ENCODE peak calls at places on chromosomes 5 and 9, in nine cellular contexts. B is lower leg skin, Z is cardiac fibroblast, G is GM06990, H is choroid plexus epithelial cell, O is WTC11, S is fibroblast of mammary gland, F is uterus, D is AG10803. A is an unnamed sample.

GRCh38 chr9:97845130-97845529 is 7.9 kb upstream of the FOXE1 start:
- DNase-seq in B (no peak), Z (peak), G (no peak), H (peak), O (no peak), S (peak), F (no peak), D (peak), A (no peak)

GRCh38 chr5:145825751-145826180 is 9.4 kb downstream of the PRELID2 start:
- DNase-seq in B (no peak), Z (peak), G (no peak), H (peak), O (no peak), S (peak), F (no peak), D (peak), A (peak)

GRCh38 chr9:124477211-124478013 is 27.2 kb downstream of the ADGRD2 start:
- DNase-seq in B (no peak), Z (no peak), G (no peak), H (no peak), O (no peak), S (no peak), F (no peak), D (no peak), A (no peak)

GRCh38 chr9:89478821-89479668 is 18.9 kb downstream of the SEMA4D start:
- DNase-seq in B (no peak), Z (no peak), G (no peak), H (no peak), O (no peak), S (no peak), F (no peak), D (no peak), A (no peak)

GRCh38 chr5:124277767-124278536 is 468.5 kb downstream of the ZNF608 start:
- DNase-seq in B (no peak), Z (no peak), G (no peak), H (no peak), O (no peak), S (no peak), F (no peak), D (no peak), A (no peak)

GRCh38 chr5:81171769-81172168 is 61.4 kb upstream of the CKMT2 start:
- DNase-seq in B (no peak), Z (no peak), G (no peak), H (no peak), O (no peak), S (no peak), F (no peak), D (no peak), A (no peak)

GRCh38 chr5:110769282-110769681 is 30.5 kb downstream of the SLC25A46 start:
- DNase-seq in B (peak), Z (peak), G (no peak), H (peak), O (no peak), S (peak), F (peak), D (peak), A (no peak)

GRCh38 chr9:104386425-104387069 is 117.5 kb upstream of the OR13F1 start:
- DNase-seq in B (no peak), Z (peak), G (no peak), H (peak), O (no peak), S (peak), F (no peak), D (peak), A (peak)

GRCh38 chr5:14204785-14205321 is 61.7 kb downstream of the TRIO start:
- DNase-seq in B (peak), Z (peak), G (no peak), H (peak), O (no peak), S (peak), F (peak), D (peak), A (no peak)

GRCh38 chr5:17290620-17290974 is 73.2 kb downstream of the BASP1 start:
- DNase-seq in B (no peak), Z (no peak), G (no peak), H (no peak), O (no peak), S (no peak), F (no peak), D (no peak), A (no peak)

GRCh38 chr9:129458155-129458661 is 162.7 kb downstream of the C9orf50 start:
- DNase-seq in B (no peak), Z (no peak), G (peak), H (peak), O (no peak), S (no peak), F (no peak), D (no peak), A (no peak)

GRCh38 chr5:99019254-99019653 is 90.4 kb upstream of the CHD1 start:
- DNase-seq in B (no peak), Z (peak), G (no peak), H (peak), O (no peak), S (peak), F (peak), D (peak), A (no peak)

GRCh38 chr5:68149189-68149588 is 66.4 kb upstream of the PIK3R1 start:
- DNase-seq in B (no peak), Z (peak), G (no peak), H (peak), O (no peak), S (peak), F (no peak), D (peak), A (no peak)

GRCh38 chr9:97510797-97511761 is 9.6 kb downstream of the TMOD1 start:
- DNase-seq in B (no peak), Z (no peak), G (peak), H (peak), O (no peak), S (peak), F (peak), D (peak), A (peak)

GRCh38 chr9:75378036-75378435 is 289.7 kb downstream of the OSTF1 start:
- DNase-seq in B (peak), Z (no peak), G (no peak), H (peak), O (no peak), S (peak), F (peak), D (no peak), A (no peak)

GRCh38 chr9:79233542-79233941 is 338.2 kb upstream of the TLE4 start:
- DNase-seq in B (no peak), Z (peak), G (no peak), H (peak), O (peak), S (peak), F (no peak), D (peak), A (peak)

GRCh38 chr9:114110180-114110579 is 11.1 kb upstream of the KIF12 start:
- DNase-seq in B (no peak), Z (peak), G (no peak), H (peak), O (no peak), S (peak), F (no peak), D (peak), A (no peak)

GRCh38 chr5:141814064-141814982 is 63.9 kb downstream of the PCDH1 start:
- DNase-seq in B (no peak), Z (peak), G (no peak), H (peak), O (peak), S (peak), F (peak), D (no peak), A (peak)

GRCh38 chr5:171484460-171484899 is 65.0 kb downstream of the FGF18 start:
- DNase-seq in B (no peak), Z (peak), G (no peak), H (peak), O (peak), S (peak), F (peak), D (peak), A (peak)

GRCh38 chr9:24436761-24437160 is 108.9 kb downstream of the IZUMO3 start:
- DNase-seq in B (no peak), Z (no peak), G (no peak), H (no peak), O (no peak), S (no peak), F (no peak), D (no peak), A (no peak)

GRCh38 chr5:125480901-125481300 is 734.5 kb upstream of the ZNF608 start:
- DNase-seq in B (no peak), Z (no peak), G (no peak), H (no peak), O (no peak), S (peak), F (no peak), D (peak), A (no peak)

GRCh38 chr5:159902444-159903121 is 13.7 kb upstream of the ADRA1B start:
- DNase-seq in B (no peak), Z (peak), G (no peak), H (peak), O (no peak), S (peak), F (no peak), D (no peak), A (no peak)

GRCh38 chr5:64384761-64385160 is 121.1 kb upstream of the RGS7BP start:
- DNase-seq in B (no peak), Z (peak), G (no peak), H (peak), O (peak), S (peak), F (no peak), D (no peak), A (peak)

GRCh38 chr5:88401671-88402070 is 133.0 kb upstream of the TMEM161B start:
- DNase-seq in B (no peak), Z (no peak), G (no peak), H (no peak), O (no peak), S (no peak), F (no peak), D (no peak), A (no peak)

GRCh38 chr5:126918624-126918957 is 111.8 kb downstream of the MARCHF3 start:
- DNase-seq in B (no peak), Z (no peak), G (no peak), H (no peak), O (no peak), S (peak), F (no peak), D (no peak), A (no peak)

GRCh38 chr9:72614057-72614456 is 92.6 kb downstream of the TMC1 start:
- DNase-seq in B (no peak), Z (no peak), G (no peak), H (no peak), O (no peak), S (peak), F (no peak), D (no peak), A (no peak)

GRCh38 chr5:4225741-4226140 is 630.1 kb downstream of the IRX1 start:
- DNase-seq in B (no peak), Z (no peak), G (no peak), H (no peak), O (no peak), S (no peak), F (no peak), D (no peak), A (no peak)

GRCh38 chr5:80487829-80488708 is at the start of gene FAM151B:
- DNase-seq in B (peak), Z (peak), G (peak), H (peak), O (peak), S (peak), F (peak), D (peak), A (peak)

GRCh38 chr9:32635362-32635761 is at the start of gene TAF1L:
- DNase-seq in B (no peak), Z (no peak), G (no peak), H (no peak), O (no peak), S (no peak), F (no peak), D (no peak), A (no peak)

GRCh38 chr5:134273642-134274361 is 47.9 kb upstream of the PPP2CA start:
- DNase-seq in B (no peak), Z (no peak), G (no peak), H (no peak), O (no peak), S (no peak), F (no peak), D (no peak), A (no peak)

GRCh38 chr5:181223041-181223728 is at the start of gene TRIM41:
- DNase-seq in B (peak), Z (peak), G (peak), H (peak), O (peak), S (peak), F (peak), D (peak), A (peak)

GRCh38 chr5:103393131-103393754 is 134.7 kb downstream of the MACIR start:
- DNase-seq in B (peak), Z (peak), G (no peak), H (peak), O (no peak), S (peak), F (no peak), D (peak), A (no peak)

GRCh38 chr9:129666575-129666974 is 1.1 kb downstream of the PRRX2 start:
- DNase-seq in B (no peak), Z (no peak), G (no peak), H (no peak), O (no peak), S (no peak), F (no peak), D (no peak), A (no peak)

DNA sequence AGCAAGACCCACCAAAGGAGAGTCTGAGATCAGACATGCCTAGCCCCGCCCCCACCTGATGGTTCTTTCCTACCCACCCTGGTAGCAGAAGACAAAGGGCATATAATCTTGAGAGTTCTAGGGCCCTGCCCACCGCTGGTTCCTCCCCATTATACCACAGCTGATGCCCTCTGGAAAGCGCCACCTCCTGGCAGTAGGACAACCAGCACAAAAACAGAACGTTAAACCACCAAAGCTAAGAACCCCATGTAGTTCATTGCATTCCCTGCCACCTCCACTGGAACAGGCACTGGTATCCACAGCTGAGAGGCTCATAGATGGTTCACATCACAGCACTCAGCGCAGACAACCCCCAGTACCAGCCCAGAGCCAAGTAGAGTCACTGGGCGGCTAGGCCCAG is 81.2 kb upstream of the TRPC7 start:
- DNase-seq in B (no peak), Z (no peak), G (no peak), H (no peak), O (no peak), S (no peak), F (no peak), D (no peak), A (no peak)
- TF ChIP-seq CTCF in B (no peak), Z (no peak), G (no peak), H (no peak), O (no peak), S (no peak), F (no peak), D (no peak), A (no peak)

GRCh38 chr5:59745422-59745863 is 148.1 kb downstream of the PDE4D start:
- DNase-seq in B (peak), Z (peak), G (no peak), H (peak), O (no peak), S (peak), F (peak), D (peak), A (no peak)

GRCh38 chr5:59744531-59744992 is 149.0 kb downstream of the PDE4D start:
- DNase-seq in B (no peak), Z (peak), G (no peak), H (peak), O (no peak), S (peak), F (no peak), D (peak), A (no peak)

GRCh38 chr5:59741599-59741998 is 151.9 kb downstream of the PDE4D start:
- DNase-seq in B (no peak), Z (no peak), G (no peak), H (no peak), O (no peak), S (no peak), F (no peak), D (no peak), A (no peak)

GRCh38 chr5:59749782-59750520 is 143.6 kb downstream of the PDE4D start:
- DNase-seq in B (no peak), Z (no peak), G (no peak), H (peak), O (no peak), S (no peak), F (no peak), D (peak), A (no peak)

DNA sequence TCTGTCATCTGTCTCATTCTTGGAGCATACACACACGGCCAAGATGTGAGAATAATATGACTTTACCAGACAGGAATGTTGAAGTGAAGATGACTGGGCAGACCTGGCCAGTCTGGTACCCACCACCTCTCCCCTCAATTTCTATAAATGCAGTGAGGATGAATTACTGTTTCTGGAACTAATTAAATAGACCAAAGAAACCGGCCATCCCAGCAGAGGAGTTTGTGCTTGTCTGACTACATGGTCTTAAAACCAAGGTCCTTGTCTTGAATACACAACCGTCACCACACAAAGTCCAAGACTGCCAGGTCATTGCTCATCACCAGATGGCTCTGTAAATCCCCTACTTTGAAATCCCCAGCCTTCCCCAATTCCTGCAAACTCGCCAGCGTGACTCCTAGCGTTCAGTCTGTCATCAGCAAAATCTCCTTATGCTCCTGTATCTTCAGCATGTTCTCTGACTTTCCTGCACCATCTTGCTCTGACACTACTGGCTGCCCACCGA is 147.2 kb downstream of the PDE4D start:
- DNase-seq in B (no peak), Z (peak), G (no peak), H (peak), O (no peak), S (peak), F (no peak), D (peak), A (no peak)
- TF ChIP-seq CTCF in B (no peak), Z (no peak), G (no peak), H (no peak), O (no peak), S (peak), F (no peak), D (peak), A (no peak)

DNA sequence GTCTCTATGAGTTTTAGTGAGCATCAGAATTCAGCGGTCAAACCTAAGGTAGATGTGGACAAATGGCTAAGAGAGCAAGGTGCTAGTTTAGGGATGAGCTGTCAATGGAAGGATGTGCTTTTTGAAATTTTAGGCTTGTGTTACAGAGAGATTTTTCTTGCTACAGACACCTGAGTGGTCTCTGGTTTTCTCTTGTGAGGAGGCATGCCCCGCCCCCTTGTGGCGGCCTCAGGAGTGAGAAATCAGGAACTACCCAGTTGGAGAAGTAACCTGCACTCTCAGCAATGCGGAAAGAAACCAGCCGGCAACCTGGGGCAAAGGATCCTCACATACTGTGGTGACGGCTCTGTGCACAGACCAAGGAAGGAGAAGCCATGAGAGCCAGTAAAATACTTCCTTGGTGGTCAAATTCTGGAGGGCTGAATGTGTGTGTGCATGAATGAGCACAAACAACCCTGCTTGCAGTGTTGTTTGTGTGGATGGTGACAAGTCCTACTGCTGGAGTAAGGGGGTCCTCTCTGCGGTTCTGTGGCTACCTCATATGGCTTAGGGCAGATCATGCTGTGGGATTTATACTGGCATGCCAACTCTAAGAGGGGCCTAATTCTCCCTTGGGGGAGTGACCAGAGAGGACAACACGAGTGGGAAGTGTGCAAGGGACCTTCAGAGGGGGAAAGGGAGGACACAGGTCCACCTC is 16.7 kb upstream of the HSD17B4 start:
- DNase-seq in B (no peak), Z (peak), G (peak), H (peak), O (peak), S (peak), F (peak), D (peak), A (peak)
- TF ChIP-seq CTCF in B (no peak), Z (peak), G (peak), H (peak), O (peak), S (peak), F (no peak), D (peak), A (peak)

GRCh38 chr9:121781701-121782464 is 130.4 kb downstream of the DAB2IP start:
- DNase-seq in B (no peak), Z (no peak), G (no peak), H (no peak), O (no peak), S (no peak), F (no peak), D (no peak), A (no peak)

GRCh38 chr9:121781143-121781542 is 129.7 kb downstream of the DAB2IP start:
- DNase-seq in B (no peak), Z (no peak), G (no peak), H (no peak), O (no peak), S (no peak), F (no peak), D (no peak), A (no peak)

GRCh38 chr9:121779381-121780117 is 128.1 kb downstream of the DAB2IP start:
- DNase-seq in B (no peak), Z (peak), G (no peak), H (peak), O (no peak), S (peak), F (peak), D (no peak), A (no peak)

GRCh38 chr9:121780177-121780576 is 128.7 kb downstream of the DAB2IP start:
- DNase-seq in B (no peak), Z (no peak), G (no peak), H (no peak), O (no peak), S (no peak), F (peak), D (no peak), A (no peak)

DNA sequence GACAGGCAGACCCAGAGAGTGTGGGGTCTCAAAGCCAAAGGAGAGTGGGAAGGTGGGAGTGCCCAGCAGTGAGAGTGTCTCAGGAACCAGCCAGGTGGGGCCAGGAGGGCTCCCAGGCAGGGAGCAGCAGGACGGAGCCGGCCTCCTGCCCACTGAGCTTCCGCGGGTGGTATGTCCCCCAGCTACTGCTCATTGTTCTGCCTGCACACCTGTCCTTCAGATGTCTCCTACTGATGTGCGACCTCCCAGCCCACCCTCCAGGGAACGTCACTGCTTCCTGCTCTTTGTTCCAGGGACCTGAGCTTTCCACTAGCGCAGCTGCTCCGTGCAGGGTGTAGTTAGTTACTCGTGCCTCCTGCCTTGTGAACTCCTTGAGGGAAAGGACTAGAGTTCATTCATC is 129.2 kb downstream of the DAB2IP start:
- DNase-seq in B (no peak), Z (no peak), G (no peak), H (no peak), O (no peak), S (no peak), F (peak), D (no peak), A (no peak)
- TF ChIP-seq CTCF in B (no peak), Z (no peak), G (no peak), H (no peak), O (no peak), S (no peak), F (no peak), D (no peak), A (no peak)

GRCh38 chr9:133375116-133375723 is 640 bp downstream of the SURF4 start:
- DNase-seq in B (no peak), Z (peak), G (peak), H (peak), O (peak), S (peak), F (no peak), D (peak), A (peak)
- TF ChIP-seq CTCF in B (no peak), Z (no peak), G (peak), H (no peak), O (no peak), S (no peak), F (no peak), D (peak), A (peak)

GRCh38 chr9:117073539-117074336 is 341.1 kb downstream of the ASTN2 start:
- DNase-seq in B (no peak), Z (peak), G (no peak), H (peak), O (peak), S (no peak), F (no peak), D (no peak), A (peak)
- TF ChIP-seq CTCF in B (no peak), Z (peak), G (peak), H (peak), O (peak), S (peak), F (peak), D (peak), A (peak)